ENCODE peak calls at places on chromosomes 4 and X, in ten cellular contexts. B, S, C, L, V, O, Q, G, Z and H are unnamed samples.

GRCh38 chr4:89992744-89993143 is 98.1 kb downstream of the MMRN1 start:
- DNase-seq in B (no peak), S (no peak), C (no peak), L (no peak), V (no peak), O (no peak), Q (no peak), G (no peak), Z (no peak), H (no peak)

GRCh38 chrX:79366888-79367749 is at the start of gene ITM2A:
- DNase-seq in B (peak; percentile 17), S (peak; percentile 34), C (no peak), L (peak; percentile 3), V (peak; percentile 34), O (no peak), Q (peak; percentile 61), G (no peak), Z (peak; percentile 37), H (no peak)

GRCh38 chr4:25984796-25985195 is 70.8 kb downstream of the SMIM20 start:
- DNase-seq in B (no peak), S (no peak), C (no peak), L (no peak), V (no peak), O (no peak), Q (no peak), G (no peak), Z (no peak), H (no peak)

GRCh38 chr4:136078971-136079370 is 1453.3 kb downstream of the PCDH18 start:
- DNase-seq in B (no peak), S (no peak), C (no peak), L (no peak), V (no peak), O (no peak), Q (no peak), G (no peak), Z (no peak), H (no peak)

GRCh38 chr4:75069493-75070074 is 136.7 kb downstream of the PARM1 start:
- DNase-seq in B (no peak), S (no peak), C (peak; percentile 68), L (no peak), V (no peak), O (no peak), Q (no peak), G (no peak), Z (no peak), H (no peak)

GRCh38 chr4:177974461-177974860 is 532.2 kb upstream of the AGA start:
- DNase-seq in B (no peak), S (no peak), C (no peak), L (no peak), V (no peak), O (no peak), Q (no peak), G (no peak), Z (no peak), H (no peak)

GRCh38 chrX:110082156-110082555 is 79.2 kb downstream of the TMEM164 start:
- DNase-seq in B (no peak), S (no peak), C (no peak), L (no peak), V (no peak), O (no peak), Q (no peak), G (peak; percentile 57), Z (no peak), H (no peak)

GRCh38 chr4:141118381-141118780 is 14.9 kb downstream of the RNF150 start:
- DNase-seq in B (no peak), S (no peak), C (no peak), L (no peak), V (no peak), O (no peak), Q (no peak), G (no peak), Z (no peak), H (no peak)

DNA sequence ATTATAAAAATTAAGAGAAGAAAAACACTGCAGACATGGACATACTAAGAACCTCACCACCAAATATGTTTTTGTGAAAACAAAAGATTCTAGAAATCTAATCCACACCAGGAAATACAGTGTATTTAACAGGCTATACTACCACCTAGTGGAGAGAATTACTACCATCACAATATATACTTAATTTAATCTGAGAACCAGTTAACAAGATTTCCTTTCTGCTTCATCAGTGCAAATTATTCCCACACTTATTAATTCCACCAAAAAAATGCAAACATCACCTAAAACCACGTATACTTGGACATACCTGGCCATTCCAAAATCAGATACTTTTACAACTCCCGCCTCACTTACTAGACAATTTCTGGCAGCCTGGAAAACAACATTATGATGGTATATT is 7.0 kb upstream of the TXK start:
- DNase-seq in B (no peak), S (no peak), C (no peak), L (peak; percentile 48), V (no peak), O (peak; percentile 20), Q (no peak), G (peak; percentile 33), Z (no peak), H (no peak)
- TF ChIP-seq EP300 in B (no peak), S (no peak), C (no peak), L (no peak), V (no peak), O (no peak), Q (no peak), G (no peak), Z (no peak), H (no peak)

GRCh38 chrX:13164611-13165010 is 120.2 kb upstream of the FAM9C start:
- DNase-seq in B (no peak), S (no peak), C (no peak), L (no peak), V (no peak), O (no peak), Q (no peak), G (no peak), Z (no peak), H (no peak)

GRCh38 chrX:13168276-13168675 is 123.9 kb upstream of the FAM9C start:
- DNase-seq in B (no peak), S (no peak), C (no peak), L (no peak), V (no peak), O (no peak), Q (no peak), G (no peak), Z (no peak), H (no peak)

GRCh38 chrX:13165266-13165665 is 120.8 kb upstream of the FAM9C start:
- DNase-seq in B (no peak), S (no peak), C (no peak), L (no peak), V (no peak), O (no peak), Q (no peak), G (no peak), Z (no peak), H (no peak)

GRCh38 chrX:13167444-13168207 is 123.2 kb upstream of the FAM9C start:
- DNase-seq in B (peak; percentile 37), S (no peak), C (no peak), L (peak; percentile 20), V (no peak), O (no peak), Q (no peak), G (no peak), Z (no peak), H (no peak)

DNA sequence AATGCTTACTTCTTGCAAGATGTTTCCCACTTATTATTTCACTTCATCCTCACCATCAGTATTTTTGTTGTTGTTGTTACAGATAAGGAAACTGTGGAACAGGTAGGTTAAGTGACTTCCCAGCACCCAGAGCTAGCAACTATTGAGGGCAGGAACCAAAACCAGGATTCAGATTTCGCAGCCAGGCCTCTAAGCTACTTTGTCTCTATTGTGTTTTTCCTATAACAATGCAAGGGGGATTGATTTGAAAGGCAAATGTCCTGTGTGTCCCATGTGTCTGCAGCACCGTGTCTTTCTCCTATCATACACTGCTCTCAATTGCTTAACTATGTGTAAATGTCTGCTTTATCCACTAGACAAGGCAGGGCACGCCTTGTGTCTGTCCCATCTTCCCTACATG is 121.3 kb upstream of the FAM9C start:
- DNase-seq in B (no peak), S (no peak), C (no peak), L (no peak), V (no peak), O (no peak), Q (no peak), G (no peak), Z (no peak), H (no peak)
- TF ChIP-seq EP300 in B (no peak), S (no peak), C (no peak), L (no peak), V (no peak), O (no peak), Q (no peak), G (no peak), Z (no peak), H (no peak)

DNA sequence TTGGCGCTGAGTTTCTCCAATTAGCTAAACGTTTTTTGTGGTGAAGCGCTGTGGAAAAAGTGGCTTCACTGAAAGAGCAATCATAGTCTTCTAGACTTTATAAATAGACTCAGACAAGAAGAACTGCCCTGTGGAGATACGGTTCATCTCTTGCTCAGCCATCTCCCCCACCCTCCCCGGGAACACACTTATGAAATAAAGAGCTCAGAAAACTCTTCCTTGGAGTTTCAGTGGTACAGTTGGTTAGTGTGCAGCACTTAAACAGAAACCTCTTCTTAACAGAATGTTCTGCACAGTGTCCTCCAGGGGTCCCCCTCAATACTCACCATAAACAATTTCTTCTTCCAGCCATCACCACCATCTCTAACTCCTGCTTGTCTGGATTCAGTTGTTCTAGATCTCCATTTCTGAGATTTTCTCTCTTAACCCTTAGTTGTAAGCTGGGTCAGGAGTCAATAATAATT is 313.0 kb downstream of the ARHGAP10 start:
- DNase-seq in B (no peak), S (no peak), C (peak; percentile 43), L (peak; percentile 21), V (no peak), O (peak; percentile 3), Q (no peak), G (peak; percentile 9), Z (no peak), H (no peak)
- TF ChIP-seq EP300 in B (no peak), S (no peak), C (no peak), L (no peak), V (no peak), O (no peak), Q (no peak), G (no peak), Z (no peak), H (no peak)

GRCh38 chrX:22664826-22665225 is 334.9 kb upstream of the DDX53 start:
- DNase-seq in B (no peak), S (no peak), C (no peak), L (no peak), V (no peak), O (no peak), Q (no peak), G (no peak), Z (no peak), H (no peak)

GRCh38 chrX:22665818-22666217 is 333.9 kb upstream of the DDX53 start:
- DNase-seq in B (no peak), S (no peak), C (no peak), L (no peak), V (no peak), O (no peak), Q (no peak), G (no peak), Z (no peak), H (no peak)

GRCh38 chrX:22662776-22663175 is 337.0 kb upstream of the DDX53 start:
- DNase-seq in B (no peak), S (no peak), C (no peak), L (no peak), V (no peak), O (no peak), Q (no peak), G (no peak), Z (no peak), H (no peak)

GRCh38 chrX:22666441-22666840 is 333.3 kb upstream of the DDX53 start:
- DNase-seq in B (no peak), S (no peak), C (no peak), L (peak; percentile 31), V (no peak), O (peak; percentile 12), Q (no peak), G (peak; percentile 40), Z (no peak), H (no peak)

DNA sequence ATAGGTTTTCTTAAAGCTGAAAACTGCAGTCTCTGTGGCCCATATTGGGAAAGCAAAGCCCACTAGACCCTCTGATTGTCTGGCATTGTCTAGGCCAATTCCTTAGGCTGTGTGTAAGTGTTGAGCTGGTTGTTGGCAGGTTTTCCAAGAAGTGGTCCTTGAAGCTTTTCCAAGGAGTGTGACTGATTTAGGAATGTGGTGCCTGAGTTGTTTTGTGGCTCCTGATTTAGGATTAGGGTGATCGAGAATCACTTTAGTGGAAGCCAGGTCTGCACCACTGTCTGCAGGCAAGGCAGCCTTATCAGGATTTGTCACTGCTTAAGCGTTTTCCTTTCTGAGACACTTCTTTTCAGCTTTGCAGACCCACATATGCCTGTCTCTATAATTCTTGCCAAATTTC is 339.0 kb upstream of the DDX53 start:
- DNase-seq in B (no peak), S (no peak), C (no peak), L (no peak), V (no peak), O (no peak), Q (no peak), G (no peak), Z (no peak), H (no peak)
- TF ChIP-seq EP300 in B (no peak), S (no peak), C (no peak), L (no peak), V (no peak), O (no peak), Q (no peak), G (no peak), Z (no peak), H (no peak)